ENCODE peak calls at places on chromosome 14, in eight cellular contexts. B, E, U, Z, F, A, X and S are unnamed samples.

GRCh38 chr14:104872469-104873341 is 7.6 kb downstream of the CEP170B start:
- DNase-seq in X (no peak), B (no peak), F (no peak), Z (no peak), E (peak), A (no peak), U (no peak), S (no peak)

GRCh38 chr14:24095196-24096068 is 1.3 kb downstream of the PCK2 start:
- DNase-seq in A (peak), B (no peak), U (peak), Z (peak), X (no peak), F (no peak), E (no peak), S (peak)

GRCh38 chr14:60254176-60254575 is 5.2 kb downstream of the PPM1A start:
- DNase-seq in X (no peak), F (no peak), B (no peak), U (no peak), A (no peak), E (no peak), Z (no peak), S (no peak)

GRCh38 chr14:104385189-104386135 is 194.1 kb upstream of the C14orf180 start:
- DNase-seq in A (no peak), Z (peak), B (no peak), U (no peak), F (no peak), X (no peak), E (no peak), S (no peak)

GRCh38 chr14:70856851-70857498 is 47.7 kb upstream of the MAP3K9 start:
- DNase-seq in X (no peak), Z (no peak), B (no peak), A (peak), U (no peak), F (peak), E (peak), S (no peak)

GRCh38 chr14:55271572-55272414 is 572 bp downstream of the FBXO34 start:
- DNase-seq in A (peak), U (peak), B (peak), E (peak), X (peak), F (peak), Z (peak), S (peak)

GRCh38 chr14:87630808-87631207 is 362.2 kb downstream of the GALC start:
- DNase-seq in B (no peak), U (no peak), A (peak), X (no peak), E (no peak), F (no peak), Z (no peak), S (no peak)

GRCh38 chr14:99035268-99035667 is 236.7 kb downstream of the BCL11B start:
- DNase-seq in F (no peak), U (peak), B (no peak), E (no peak), A (peak), X (no peak), Z (no peak), S (peak)

GRCh38 chr14:65334765-65335411 is 77.6 kb upstream of the FUT8 start:
- DNase-seq in F (no peak), U (no peak), B (no peak), X (no peak), Z (no peak), E (no peak), A (no peak), S (no peak)

GRCh38 chr14:99554757-99555531 is 49.1 kb downstream of the CCDC85C start:
- DNase-seq in U (no peak), X (no peak), B (no peak), A (no peak), E (no peak), Z (no peak), F (no peak), S (no peak)

GRCh38 chr14:90444077-90444696 is 47.4 kb downstream of the CALM1 start:
- DNase-seq in A (peak), U (no peak), F (no peak), E (no peak), Z (no peak), B (no peak), X (no peak), S (no peak)

GRCh38 chr14:50230601-50231474 is 540 bp downstream of the SOS2 start:
- DNase-seq in E (peak), F (no peak), U (peak), B (peak), Z (peak), A (peak), X (no peak), S (peak)

GRCh38 chr14:51939727-51940126 is 49.6 kb upstream of the RTRAF start:
- DNase-seq in F (no peak), X (no peak), U (no peak), Z (no peak), E (no peak), A (no peak), B (no peak), S (no peak)

GRCh38 chr14:22231022-22231421 is 358.0 kb downstream of the DAD1 start:
- DNase-seq in U (no peak), B (no peak), Z (peak), F (no peak), X (no peak), E (no peak), A (peak), S (no peak)

GRCh38 chr14:51953996-51954395 is 35.4 kb upstream of the RTRAF start:
- DNase-seq in F (no peak), B (no peak), U (no peak), E (no peak), A (no peak), Z (no peak), X (no peak), S (no peak)

GRCh38 chr14:53273671-53274072 is 120.5 kb upstream of the DDHD1 start:
- DNase-seq in Z (no peak), X (no peak), E (no peak), F (no peak), A (no peak), B (no peak), U (no peak), S (no peak)

GRCh38 chr14:97276573-97276972 is 479.4 kb downstream of the VRK1 start:
- DNase-seq in A (no peak), E (no peak), F (no peak), B (no peak), Z (no peak), X (no peak), U (no peak), S (no peak)

GRCh38 chr14:24261969-24262327 is 1.0 kb downstream of the TGM1 start:
- DNase-seq in X (no peak), E (no peak), U (no peak), A (no peak), B (no peak), F (no peak), Z (no peak), S (no peak)

GRCh38 chr14:45467023-45467422 is 214.0 kb upstream of the MIS18BP1 start:
- DNase-seq in A (no peak), E (no peak), X (no peak), U (no peak), Z (no peak), F (no peak), B (no peak), S (no peak)

GRCh38 chr14:32761381-32761968 is 177.2 kb upstream of the NPAS3 start:
- DNase-seq in U (no peak), X (no peak), Z (no peak), B (no peak), E (peak), A (no peak), F (peak), S (no peak)

GRCh38 chr14:73524493-73524892 is 12.4 kb upstream of the ACOT1 start:
- DNase-seq in Z (no peak), U (no peak), F (no peak), A (no peak), E (no peak), X (peak), B (no peak), S (no peak)

GRCh38 chr14:65414961-65415589 is 2.5 kb downstream of the FUT8 start:
- DNase-seq in B (peak), Z (no peak), E (no peak), U (peak), X (no peak), A (peak), F (no peak), S (peak)

GRCh38 chr14:76203086-76204001 is 51.6 kb downstream of the GPATCH2L start:
- DNase-seq in B (no peak), Z (no peak), U (no peak), X (no peak), F (peak), A (no peak), E (peak), S (peak)

GRCh38 chr14:31194095-31194494 is 13.5 kb downstream of the HECTD1 start:
- DNase-seq in Z (no peak), X (no peak), B (no peak), F (no peak), E (no peak), A (peak), U (no peak), S (no peak)

GRCh38 chr14:69943084-69943797 is 64.0 kb downstream of the SMOC1 start:
- DNase-seq in X (no peak), E (no peak), Z (no peak), B (no peak), F (no peak), A (no peak), U (no peak), S (no peak)

GRCh38 chr14:94775875-94776217 is 5.9 kb upstream of the GSC start:
- DNase-seq in F (no peak), Z (no peak), E (no peak), U (no peak), A (no peak), B (no peak), X (no peak), S (no peak)

GRCh38 chr14:104341532-104342434 is 203.4 kb downstream of the KIF26A start:
- DNase-seq in F (no peak), E (peak), A (no peak), U (no peak), X (peak), Z (no peak), B (no peak), S (no peak)

GRCh38 chr14:101111620-101112290 is 208.2 kb upstream of the RTL1 start:
- DNase-seq in U (no peak), X (no peak), B (no peak), Z (no peak), A (peak), F (no peak), E (no peak), S (no peak)

GRCh38 chr14:22178330-22178981 is 410.6 kb downstream of the DAD1 start:
- DNase-seq in E (no peak), B (no peak), U (peak), Z (no peak), X (no peak), A (no peak), F (no peak), S (no peak)

GRCh38 chr14:59254911-59255545 is 66.6 kb downstream of the DAAM1 start:
- DNase-seq in F (peak), E (no peak), X (no peak), U (peak), A (no peak), Z (no peak), B (no peak), S (peak)

GRCh38 chr14:93546642-93547041 is 115.9 kb downstream of the UNC79 start:
- DNase-seq in X (no peak), Z (no peak), A (no peak), B (no peak), E (no peak), F (no peak), U (no peak), S (no peak)

GRCh38 chr14:95200404-95200803 is 43.1 kb upstream of the DICER1 start:
- DNase-seq in E (no peak), X (peak), Z (no peak), F (no peak), A (no peak), U (no peak), B (peak), S (no peak)

GRCh38 chr14:67411820-67412421 is at the start of gene PLEK2:
- DNase-seq in Z (peak), X (no peak), E (no peak), B (peak), F (no peak), A (no peak), U (no peak), S (no peak)

GRCh38 chr14:52042371-52043037 is 26.4 kb downstream of the NID2 start:
- DNase-seq in X (no peak), A (no peak), F (no peak), U (no peak), B (no peak), E (no peak), Z (no peak), S (no peak)

GRCh38 chr14:55052259-55052930 is 948 bp downstream of the MAPK1IP1L start:
- DNase-seq in F (no peak), A (peak), X (peak), B (no peak), Z (no peak), U (no peak), E (no peak), S (peak)

GRCh38 chr14:77148510-77149231 is 7.1 kb upstream of the ZDHHC22 start:
- DNase-seq in Z (no peak), X (peak), B (peak), U (no peak), A (no peak), F (no peak), E (no peak), S (no peak)

GRCh38 chr14:101330416-101331140 is 230.7 kb upstream of the DIO3 start:
- DNase-seq in Z (no peak), A (no peak), X (no peak), U (no peak), E (no peak), F (no peak), B (no peak), S (no peak)

GRCh38 chr14:101858791-101859537 is 97.5 kb downstream of the PPP2R5C start:
- DNase-seq in X (peak), E (no peak), A (no peak), F (no peak), U (no peak), B (no peak), Z (no peak), S (no peak)